ENCODE peak calls at places on chromosomes 3 and 15, in four cellular contexts. M is PC-3, Q is tibial artery, J is GM12878. P is an unnamed sample. For H3K4me1, the result is how much of the 10 kb centered on the place peaks cover.

GRCh38 chr15:29773816-29774215 is 48.5 kb downstream of the TJP1 start:
- DNase-seq in M (peak), Q (no peak), J (no peak), P (no peak)

GRCh38 chr15:101303408-101303807 is 8.4 kb upstream of the SNRPA1 start:
- DNase-seq in M (no peak), Q (no peak), J (no peak), P (no peak)

GRCh38 chr3:181417748-181418147 is 294.0 kb upstream of the SOX2 start:
- DNase-seq in M (no peak), Q (no peak), J (no peak), P (no peak)

GRCh38 chr3:120304569-120305090 is 19.6 kb upstream of the GPR156 start:
- DNase-seq in M (peak), Q (no peak), J (no peak), P (no peak)

GRCh38 chr3:136074546-136074945 is 109.0 kb downstream of the PPP2R3A start:
- DNase-seq in M (peak), Q (no peak), J (no peak), P (no peak)

GRCh38 chr15:67082007-67082536 is 16.7 kb downstream of the SMAD3 start:
- DNase-seq in M (peak), Q (no peak), J (no peak), P (no peak)

GRCh38 chr15:66085128-66085527 is 168.4 kb downstream of the MEGF11 start:
- DNase-seq in M (peak), Q (no peak), J (no peak), P (no peak)

GRCh38 chr3:60076307-60076706 is 1026.5 kb upstream of the CFAP20DC start:
- DNase-seq in M (no peak), Q (no peak), J (no peak), P (no peak)

GRCh38 chr3:4894891-4895530 is 84.2 kb upstream of the BHLHE40 start:
- DNase-seq in M (no peak), Q (no peak), J (no peak), P (no peak)

GRCh38 chr3:38646062-38646461 is 3.4 kb downstream of the SCN5A start:
- DNase-seq in M (no peak), Q (no peak), J (no peak), P (no peak)

GRCh38 chr15:43361313-43361903 is 9.4 kb downstream of the ZSCAN29 start:
- DNase-seq in M (no peak), Q (no peak), J (no peak), P (no peak)

GRCh38 chr3:131794766-131795381 is 239.9 kb downstream of the CPNE4 start:
- DNase-seq in M (peak), Q (no peak), J (no peak), P (peak)

GRCh38 chr3:5054098-5054497 is 68.0 kb upstream of the ARL8B start:
- DNase-seq in M (no peak), Q (no peak), J (no peak), P (no peak)

GRCh38 chr3:197527569-197527968 is 28.2 kb downstream of the BDH1 start:
- DNase-seq in M (no peak), Q (no peak), J (no peak), P (no peak)

GRCh38 chr3:13197795-13198194 is 124.6 kb upstream of the IQSEC1 start:
- DNase-seq in M (no peak), Q (no peak), J (no peak), P (no peak)

GRCh38 chr3:149258298-149258697 is 36.7 kb upstream of the CP start:
- DNase-seq in M (no peak), Q (no peak), J (no peak), P (no peak)

GRCh38 chr3:146390006-146390772 is 79.2 kb downstream of the PLSCR2 start:
- DNase-seq in M (no peak), Q (no peak), J (no peak), P (no peak)

GRCh38 chr3:107619549-107619948 is 96.8 kb downstream of the BBX start:
- DNase-seq in M (peak), Q (no peak), J (no peak), P (no peak)

GRCh38 chr3:127535106-127535785 is 55.3 kb downstream of the TPRA1 start:
- DNase-seq in M (no peak), Q (no peak), J (no peak), P (no peak)

GRCh38 chr3:8622873-8623725 is 21.5 kb downstream of the SSUH2 start:
- DNase-seq in M (peak), Q (peak), J (no peak), P (no peak)

GRCh38 chr3:195918176-195918575 is 9.8 kb upstream of the TNK2 start:
- DNase-seq in M (no peak), Q (no peak), J (no peak), P (no peak)

GRCh38 chr3:30354972-30355371 is 251.4 kb upstream of the TGFBR2 start:
- DNase-seq in M (peak), Q (no peak), J (no peak), P (peak)

GRCh38 chr3:33218446-33219174 is at the start of gene SUSD5:
- DNase-seq in M (no peak), Q (no peak), J (no peak), P (no peak)

GRCh38 chr3:142028174-142028833 is 121.0 kb downstream of the TFDP2 start:
- DNase-seq in M (peak), Q (no peak), J (peak), P (peak)

GRCh38 chr3:27533718-27534578 is 49.8 kb upstream of the SLC4A7 start:
- DNase-seq in M (peak), Q (peak), J (peak), P (no peak)

GRCh38 chr15:75606711-75607684 is 18.5 kb downstream of the SNUPN start:
- DNase-seq in M (no peak), Q (no peak), J (no peak), P (peak)

GRCh38 chr15:71753346-71753745 is 57.0 kb upstream of the NR2E3 start:
- DNase-seq in M (peak), Q (no peak), J (no peak), P (no peak)

GRCh38 chr3:54188176-54188791 is 65.9 kb downstream of the CACNA2D3 start:
- DNase-seq in M (peak), Q (no peak), J (no peak), P (peak)

GRCh38 chr15:80580536-80581260 is 114.4 kb upstream of the ABHD17C start:
- DNase-seq in M (no peak), Q (peak), J (no peak), P (no peak)
- H3K27ac ChIP-seq in M (peak), Q (no peak), J (no peak), P (no peak)

DNA sequence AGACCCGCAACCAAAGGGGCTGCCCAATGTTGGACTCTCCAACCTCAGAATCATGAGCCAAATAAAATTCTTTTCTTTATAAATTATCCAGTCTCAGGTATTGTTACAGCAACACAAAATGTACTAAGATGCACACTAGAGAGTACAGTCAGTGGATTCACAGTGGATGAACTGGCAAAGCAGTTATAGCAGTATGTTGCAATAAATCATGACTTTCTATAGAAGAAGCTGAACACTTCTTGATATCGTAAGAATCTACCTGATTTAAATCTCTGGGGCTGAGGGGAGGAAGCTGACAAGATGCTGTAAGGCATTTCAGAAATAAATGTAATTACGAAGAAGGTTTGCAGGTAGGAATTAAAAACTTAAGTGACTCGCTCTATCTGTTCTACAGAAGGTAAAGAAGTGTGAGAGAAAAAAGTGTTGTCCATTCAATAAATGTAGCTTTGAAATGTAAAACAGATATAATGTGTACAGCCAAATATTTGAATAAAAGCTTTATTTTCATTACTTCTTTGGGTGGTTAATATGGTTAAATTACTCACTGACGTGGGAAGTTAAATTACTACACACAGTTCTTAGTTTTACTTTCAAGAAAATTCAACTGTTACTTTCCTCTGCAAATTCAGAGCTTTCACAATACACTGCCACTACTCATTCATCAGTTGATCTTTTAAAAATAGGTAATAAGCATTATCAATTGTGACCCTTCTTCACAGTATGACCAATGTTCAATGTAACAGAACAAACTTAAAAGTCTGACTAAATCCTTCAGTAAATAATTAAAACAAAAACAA is 439.1 kb downstream of the SHQ1 start:
- DNase-seq in M (no peak), Q (no peak), J (no peak), P (no peak)
- H3K4me1 ChIP-seq in M (under half), Q (half or more), J (under half), P (under half)

GRCh38 chr3:18405141-18405540 is 20.0 kb downstream of the SATB1 start:
- DNase-seq in M (no peak), Q (no peak), J (no peak), P (no peak)

GRCh38 chr3:18412684-18413083 is 12.5 kb downstream of the SATB1 start:
- DNase-seq in M (no peak), Q (no peak), J (no peak), P (no peak)

GRCh38 chr3:18411541-18411940 is 13.6 kb downstream of the SATB1 start:
- DNase-seq in M (no peak), Q (no peak), J (no peak), P (peak)

GRCh38 chr3:18410205-18410604 is 14.9 kb downstream of the SATB1 start:
- DNase-seq in M (no peak), Q (no peak), J (no peak), P (no peak)

GRCh38 chr3:18409266-18409665 is 15.9 kb downstream of the SATB1 start:
- DNase-seq in M (no peak), Q (no peak), J (no peak), P (peak)
- H3K27ac ChIP-seq in M (no peak), Q (no peak), J (no peak), P (peak)

GRCh38 chr3:112002458-112002971 is 3.8 kb downstream of the TAGLN3 start:
- DNase-seq in M (peak), Q (no peak), J (no peak), P (no peak)

GRCh38 chr3:112000971-112001370 is 2.2 kb downstream of the TAGLN3 start:
- DNase-seq in M (no peak), Q (no peak), J (no peak), P (no peak)

GRCh38 chr3:111998661-111999641 is at the start of gene TAGLN3:
- DNase-seq in M (peak), Q (no peak), J (no peak), P (no peak)

GRCh38 chr3:112001516-112001915 is 2.8 kb downstream of the TAGLN3 start:
- DNase-seq in M (no peak), Q (no peak), J (no peak), P (no peak)

GRCh38 chr3:111999924-112000835 is 1.5 kb downstream of the TAGLN3 start:
- DNase-seq in M (no peak), Q (no peak), J (no peak), P (no peak)
- H3K4me1 ChIP-seq in M (under half), Q (under half), J (under half), P (under half)

DNA sequence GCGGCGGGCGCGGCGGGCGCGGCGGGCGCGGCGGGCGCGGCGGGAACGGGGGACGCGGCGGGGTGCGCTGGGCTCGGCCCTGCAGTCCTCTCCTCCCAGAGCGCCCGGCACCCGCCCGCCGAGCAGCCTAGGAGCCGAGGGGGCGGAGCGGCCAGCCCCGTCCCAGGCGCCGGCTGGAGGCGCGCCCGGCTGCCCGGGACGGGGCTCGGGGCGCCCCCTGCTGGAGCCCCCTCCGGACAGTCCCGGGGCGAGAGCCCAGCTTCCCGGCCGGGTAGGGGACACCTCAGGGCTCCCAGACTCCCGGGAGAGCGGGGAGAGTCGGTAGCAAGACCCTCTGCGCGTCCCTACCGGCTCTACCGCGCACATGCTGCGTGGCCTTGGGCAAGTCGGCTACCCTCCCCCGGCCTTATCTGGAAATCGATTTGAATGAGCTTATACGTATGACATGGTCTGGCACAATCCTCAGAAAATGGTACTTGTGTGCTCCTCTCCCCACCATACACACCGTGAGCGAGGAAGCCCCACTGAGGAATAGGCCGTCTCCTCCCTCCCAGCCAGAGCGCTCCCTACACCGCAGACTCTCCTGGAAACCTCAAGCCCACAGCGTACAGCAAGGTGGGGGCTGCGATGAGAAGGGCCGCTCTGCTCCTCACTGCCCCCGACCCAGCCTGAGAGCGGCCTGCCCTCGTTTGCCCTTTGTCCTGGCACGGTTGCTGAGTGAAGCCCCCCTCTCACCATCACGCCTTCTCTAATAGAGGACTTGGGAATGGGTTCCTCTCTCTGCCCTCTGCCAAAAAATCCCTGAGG is at the start of gene DAPK2:
- DNase-seq in M (peak), Q (peak), J (no peak), P (peak)
- H3K27ac ChIP-seq in M (no peak), Q (peak), J (peak), P (no peak)

GRCh38 chr15:89360294-89360971 is 25.8 kb upstream of the POLG start:
- DNase-seq in M (no peak), Q (no peak), J (no peak), P (no peak)

GRCh38 chr15:89362203-89363101 is 27.8 kb upstream of the POLG start:
- DNase-seq in M (no peak), Q (no peak), J (no peak), P (no peak)

GRCh38 chr15:89359471-89360293 is 25.1 kb upstream of the POLG start:
- DNase-seq in M (no peak), Q (no peak), J (no peak), P (no peak)

GRCh38 chr15:89363133-89363532 is 28.5 kb upstream of the POLG start:
- DNase-seq in M (no peak), Q (no peak), J (no peak), P (no peak)

GRCh38 chr15:89361451-89362202 is 27.0 kb upstream of the POLG start:
- DNase-seq in M (peak), Q (peak), J (no peak), P (peak)
- H3K4me1 ChIP-seq in M (under half), Q (under half), J (under half), P (under half)

GRCh38 chr3:99869621-99870020 is 52.0 kb downstream of the CMSS1 start:
- DNase-seq in M (no peak), Q (no peak), J (no peak), P (no peak)

GRCh38 chr3:99872633-99873254 is 55.1 kb downstream of the CMSS1 start:
- DNase-seq in M (no peak), Q (no peak), J (peak), P (no peak)

GRCh38 chr3:99871231-99871898 is 53.7 kb downstream of the CMSS1 start:
- DNase-seq in M (no peak), Q (no peak), J (no peak), P (no peak)

GRCh38 chr3:99868438-99868723 is 50.7 kb downstream of the CMSS1 start:
- DNase-seq in M (peak), Q (peak), J (no peak), P (no peak)

DNA sequence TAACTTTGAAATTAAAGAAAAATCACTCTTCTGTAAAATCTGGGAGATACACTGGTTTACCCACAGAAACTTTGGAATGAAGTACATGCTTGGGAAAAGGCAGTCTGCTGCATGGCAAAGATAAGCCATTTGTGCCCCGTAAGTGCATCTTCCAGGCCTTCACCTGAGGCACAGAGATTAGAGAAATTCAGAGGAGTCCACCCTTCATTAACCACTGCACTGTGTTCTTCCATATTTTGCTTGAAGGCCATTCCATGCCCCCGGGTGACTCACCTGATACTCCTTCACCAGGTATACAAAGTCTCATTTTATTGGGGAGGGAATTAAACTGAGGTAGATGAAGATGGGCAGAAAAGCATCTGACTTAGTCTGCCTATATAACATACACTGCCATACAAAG is 53.0 kb downstream of the CMSS1 start:
- DNase-seq in M (no peak), Q (no peak), J (no peak), P (no peak)
- H3K27ac ChIP-seq in M (no peak), Q (peak), J (no peak), P (no peak)

GRCh38 chr3:171353423-171353822 is 106.8 kb downstream of the TNIK start:
- DNase-seq in M (peak), Q (no peak), J (no peak), P (no peak)
- H3K4me1 ChIP-seq in M (half or more), Q (under half), J (half or more), P (under half)

P was measured in naive thymus-derived CD4-positive, alpha-beta T cell.